ENCODE peak calls at places on chromosomes 1 and 21, in four cellular contexts. S, Z, X and P are unnamed samples.
A peak's percentile ranks its signal among the peaks of the same experiment; 100 is the strongest.

GRCh38 chr1:56255516-56256181 is 323.7 kb downstream of the PLPP3 start:
- DNase-seq in S (no peak), Z (peak; percentile 40), X (peak; percentile 95), P (no peak)

GRCh38 chr1:245972476-245972875 is 534.6 kb downstream of the SMYD3 start:
- DNase-seq in S (no peak), Z (no peak), X (no peak), P (no peak)

GRCh38 chr1:184387871-184388670 is 1.2 kb downstream of the C1orf21 start:
- DNase-seq in S (no peak), Z (peak; percentile 38), X (peak; percentile 80), P (peak; percentile 42)

GRCh38 chr1:40665335-40666171 is at the start of gene RIMS3:
- DNase-seq in S (peak; percentile 79), Z (peak; percentile 83), X (peak; percentile 88), P (peak; percentile 86)

GRCh38 chr1:109979489-109980091 is 5.0 kb upstream of the AHCYL1 start:
- DNase-seq in S (no peak), Z (peak; percentile 46), X (peak; percentile 55), P (no peak)

GRCh38 chr1:32900956-32901822 is at the start of gene TMEM54:
- DNase-seq in S (no peak), Z (peak; percentile 86), X (peak; percentile 83), P (peak; percentile 69)

GRCh38 chr1:163095223-163095622 is 26.1 kb downstream of the RGS4 start:
- DNase-seq in S (no peak), Z (no peak), X (no peak), P (no peak)

GRCh38 chr1:61907102-61907501 is 164.8 kb downstream of the PATJ start:
- DNase-seq in S (no peak), Z (no peak), X (no peak), P (no peak)

GRCh38 chr1:6423321-6423999 is 1.1 kb upstream of the ESPN start:
- DNase-seq in S (peak; percentile 80), Z (peak; percentile 83), X (no peak), P (peak; percentile 85)

GRCh38 chr1:20158358-20159070 is 19.4 kb downstream of the PLA2G2F start:
- DNase-seq in S (no peak), Z (no peak), X (no peak), P (no peak)

GRCh38 chr1:159239551-159240220 is 35.0 kb downstream of the ACKR1 start:
- DNase-seq in S (no peak), Z (no peak), X (no peak), P (no peak)

GRCh38 chr1:34268311-34269042 is 91.8 kb downstream of the C1orf94 start:
- DNase-seq in S (no peak), Z (no peak), X (peak; percentile 4), P (no peak)

GRCh38 chr21:31874817-31875216 is 2.0 kb downstream of the HUNK start:
- DNase-seq in S (no peak), Z (no peak), X (no peak), P (peak; percentile 80)

GRCh38 chr21:38984982-38985422 is 179.3 kb downstream of the ETS2 start:
- DNase-seq in S (no peak), Z (no peak), X (peak; percentile 89), P (no peak)

GRCh38 chr1:246151796-246152434 is 355.2 kb downstream of the SMYD3 start:
- DNase-seq in S (no peak), Z (no peak), X (no peak), P (no peak)

GRCh38 chr1:199463521-199464127 is 563.9 kb upstream of the NR5A2 start:
- DNase-seq in S (no peak), Z (peak; percentile 26), X (peak; percentile 34), P (no peak)

GRCh38 chr21:14877581-14878228 is 187.1 kb downstream of the NRIP1 start:
- DNase-seq in S (no peak), Z (no peak), X (peak; percentile 4), P (no peak)

GRCh38 chr1:191888996-191889622 is 269.2 kb upstream of the RGS18 start:
- DNase-seq in S (no peak), Z (no peak), X (peak; percentile 26), P (no peak)

GRCh38 chr21:33109574-33110339 is 39.8 kb downstream of the OLIG1 start:
- DNase-seq in S (no peak), Z (no peak), X (no peak), P (no peak)

GRCh38 chr1:207181838-207182237 is 77.8 kb downstream of the C4BPA start:
- DNase-seq in S (no peak), Z (no peak), X (no peak), P (no peak)

GRCh38 chr1:241658081-241658793 is 6.2 kb downstream of the WDR64 start:
- DNase-seq in S (no peak), Z (no peak), X (peak; percentile 25), P (no peak)

GRCh38 chr1:31183927-31184554 is 55.6 kb downstream of the NKAIN1 start:
- DNase-seq in S (no peak), Z (peak; percentile 36), X (peak; percentile 71), P (no peak)

GRCh38 chr1:204479387-204480136 is 15.0 kb downstream of the PIK3C2B start:
- DNase-seq in S (peak; percentile 68), Z (peak; percentile 70), X (no peak), P (no peak)

GRCh38 chr1:23904748-23905357 is 8.3 kb downstream of the CNR2 start:
- DNase-seq in S (no peak), Z (no peak), X (no peak), P (no peak)

GRCh38 chr1:9321986-9322715 is 29.5 kb downstream of the SPSB1 start:
- DNase-seq in S (no peak), Z (no peak), X (no peak), P (no peak)
- H3K4me3 ChIP-seq in S (no peak overlapping the region), Z (no peak overlapping the region), X (no peak overlapping the region), P (no peak overlapping the region)

DNA sequence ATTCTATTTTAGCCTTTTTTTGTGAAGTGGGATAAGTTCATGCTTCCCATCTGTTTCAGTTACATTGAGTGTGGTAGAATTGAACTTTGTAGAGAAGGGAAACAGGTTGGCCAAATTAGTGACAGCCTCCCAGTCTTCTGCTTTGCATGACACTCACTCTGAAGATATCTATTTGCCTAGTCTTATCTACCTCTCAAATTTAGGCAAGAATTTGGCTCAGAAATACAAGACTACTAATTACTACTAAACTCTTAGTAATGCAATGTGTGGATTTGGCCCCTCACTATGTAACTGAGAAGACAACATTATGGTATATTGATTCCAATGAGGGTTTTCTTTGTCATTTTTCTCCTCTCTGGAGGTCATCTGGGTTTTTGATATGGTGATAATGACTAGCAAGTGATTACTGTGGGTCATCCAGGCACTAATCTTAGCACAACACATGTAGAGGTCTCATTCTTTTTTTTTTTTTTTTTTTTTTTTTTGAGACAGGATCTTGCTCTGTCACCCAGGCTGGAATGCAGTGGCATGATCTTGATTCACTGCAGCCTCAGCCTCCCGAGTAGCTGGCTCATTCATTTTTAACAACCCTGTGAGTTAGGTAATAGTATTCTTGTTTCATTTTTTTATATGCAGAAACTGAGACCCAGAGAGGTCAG is 6.3 kb downstream of the FAM20B start:
- DNase-seq in S (no peak), Z (no peak), X (no peak), P (no peak)
- H3K4me1 ChIP-seq in S (no peaks in the 10 kb centered on the region), Z (peaks cover 43% of the 10 kb centered on the region), X (peaks cover 75% of the 10 kb centered on the region), P (peaks cover 51% of the 10 kb centered on the region)

GRCh38 chr1:111513410-111514020 is 10.1 kb upstream of the ADORA3 start:
- DNase-seq in S (no peak), Z (no peak), X (no peak), P (no peak)
- H3K4me3 ChIP-seq in S (no peak overlapping the region), Z (no peak overlapping the region), X (no peak overlapping the region), P (no peak overlapping the region)

GRCh38 chr1:116331523-116331922 is 41.5 kb upstream of the ATP1A1 start:
- DNase-seq in S (no peak), Z (no peak), X (no peak), P (no peak)
- H3K4me1 ChIP-seq in S (no peaks in the 10 kb centered on the region), Z (peaks cover 2% of the 10 kb centered on the region), X (peaks cover 12% of the 10 kb centered on the region), P (peaks cover 36% of the 10 kb centered on the region)

DNA sequence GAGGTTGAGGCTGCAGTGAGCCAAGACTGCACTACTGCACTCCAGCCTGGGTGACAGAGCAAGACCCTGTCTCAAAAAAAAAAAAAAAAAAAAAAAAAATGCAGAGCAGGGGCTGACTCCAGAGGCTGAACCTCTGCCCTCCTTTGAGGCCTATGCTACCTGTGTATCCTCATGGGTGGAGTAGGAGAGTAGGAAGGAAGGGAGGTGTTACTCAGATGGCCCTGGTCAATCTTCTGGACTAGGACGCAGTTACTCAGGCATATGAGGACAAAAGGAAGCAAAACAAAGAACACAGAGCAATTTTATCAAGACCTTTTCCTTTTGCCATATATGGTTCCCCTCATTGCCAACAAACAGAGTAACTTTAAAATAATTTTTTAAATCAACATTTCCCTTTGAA is 35.2 kb downstream of the TGFBR3 start:
- DNase-seq in S (no peak), Z (no peak), X (no peak), P (no peak)
- H3K4me3 ChIP-seq in S (no peak overlapping the region), Z (no peak overlapping the region), X (peak overlapping the region; percentile 69), P (no peak overlapping the region)

GRCh38 chr1:58813801-58814200 is 30.0 kb upstream of the JUN start:
- DNase-seq in S (no peak), Z (no peak), X (no peak), P (peak; percentile 55)
- H3K4me1 ChIP-seq in S (peaks cover 3% of the 10 kb centered on the region), Z (peaks cover 31% of the 10 kb centered on the region), X (peaks cover 39% of the 10 kb centered on the region), P (peaks cover 9% of the 10 kb centered on the region)